ENCODE peak calls at places on chromosomes 2 and 18, in six cellular contexts. J, I, T, Q, G and E are unnamed samples.

GRCh38 chr2:130850788-130851623 is 14.3 kb downstream of the ARHGEF4 start:
- DNase-seq in J (no peak), G (no peak), I (no peak), Q (no peak), T (no peak), E (no peak)

GRCh38 chr2:9092383-9093282 is 89.1 kb upstream of the MBOAT2 start:
- DNase-seq in J (no peak), Q (no peak), I (no peak), G (no peak), T (no peak), E (no peak)

GRCh38 chr2:28552045-28552823 is 56.4 kb downstream of the PLB1 start:
- DNase-seq in Q (peak; percentile 37), J (no peak), I (no peak), T (no peak), G (peak; percentile 57), E (peak; percentile 62)

GRCh38 chr2:10514743-10515142 is 66.6 kb upstream of the ODC1 start:
- DNase-seq in T (no peak), Q (no peak), J (no peak), G (no peak), I (no peak), E (peak; percentile 92)

GRCh38 chr18:74375999-74376398 is 60.4 kb downstream of the C18orf63 start:
- DNase-seq in T (no peak), Q (no peak), I (no peak), J (no peak), G (peak; percentile 61), E (peak; percentile 17)

GRCh38 chr2:126761981-126762878 is 106.3 kb downstream of the GYPC start:
- DNase-seq in J (peak; percentile 85), Q (no peak), G (no peak), I (no peak), T (peak; percentile 48), E (no peak)

GRCh38 chr2:180656455-180656847 is 324.0 kb upstream of the UBE2E3 start:
- DNase-seq in T (no peak), J (no peak), I (no peak), G (peak; percentile 30), Q (no peak), E (peak; percentile 75)

GRCh38 chr18:48784654-48785053 is 166.1 kb downstream of the SMAD7 start:
- DNase-seq in G (no peak), I (no peak), T (no peak), Q (no peak), J (no peak), E (no peak)

GRCh38 chr18:2979871-2980606 is 32.9 kb downstream of the LPIN2 start:
- DNase-seq in T (no peak), I (no peak), Q (peak; percentile 42), J (no peak), G (no peak), E (no peak)

GRCh38 chr2:128305555-128306080 is 13.1 kb downstream of the HS6ST1 start:
- DNase-seq in Q (no peak), I (peak; percentile 94), J (no peak), G (no peak), T (no peak), E (no peak)

GRCh38 chr2:240556553-240557100 is 1.2 kb downstream of the ANKMY1 start:
- DNase-seq in I (no peak), G (peak; percentile 43), J (peak; percentile 76), T (peak; percentile 53), Q (peak; percentile 48), E (peak; percentile 65)

GRCh38 chr2:54021702-54022101 is 50.9 kb upstream of the PSME4 start:
- DNase-seq in I (no peak), G (no peak), T (no peak), Q (no peak), J (no peak), E (no peak)

GRCh38 chr18:42706618-42707017 is 408.9 kb downstream of the RIT2 start:
- DNase-seq in T (no peak), J (no peak), G (no peak), Q (peak; percentile 3), I (peak; percentile 87), E (no peak)

GRCh38 chr2:29841386-29842004 is 79.9 kb downstream of the ALK start:
- DNase-seq in G (peak; percentile 60), I (peak; percentile 19), T (peak; percentile 3), J (peak; percentile 21), Q (peak; percentile 26), E (peak; percentile 25)

GRCh38 chr2:204608261-204608660 is 63.0 kb downstream of the PARD3B start:
- DNase-seq in T (no peak), G (peak; percentile 62), I (no peak), J (no peak), Q (no peak), E (no peak)

GRCh38 chr2:223526106-223526505 is 76.1 kb downstream of the SCG2 start:
- DNase-seq in J (no peak), Q (no peak), I (no peak), T (no peak), G (no peak), E (no peak)

GRCh38 chr2:9582624-9583023 is 27.0 kb upstream of the ADAM17 start:
- DNase-seq in J (no peak), T (no peak), I (no peak), G (no peak), Q (no peak), E (no peak)

GRCh38 chr2:239066597-239066996 is 218.7 kb downstream of the TWIST2 start:
- DNase-seq in T (no peak), G (no peak), Q (no peak), J (no peak), I (no peak), E (no peak)

GRCh38 chr2:157480182-157480961 is 36.5 kb upstream of the CYTIP start:
- DNase-seq in T (no peak), I (no peak), Q (peak; percentile 73), J (peak; percentile 45), G (peak; percentile 50), E (no peak)

GRCh38 chr2:230007931-230008707 is 60.6 kb downstream of the SLC16A14 start:
- DNase-seq in Q (peak; percentile 70), I (peak; percentile 31), J (peak; percentile 87), G (peak; percentile 67), T (peak; percentile 69), E (peak; percentile 58)

GRCh38 chr2:101380376-101380775 is 6.9 kb downstream of the CREG2 start:
- DNase-seq in J (no peak), G (peak; percentile 82), T (no peak), Q (no peak), I (no peak), E (peak; percentile 86)

GRCh38 chr2:51103205-51103604 is 71.3 kb upstream of the NRXN1 start:
- DNase-seq in J (no peak), I (no peak), T (no peak), Q (no peak), G (no peak), E (no peak)